ENCODE peak calls at places on chromosomes 3 and 15, in nine cellular contexts. E is effector CD4-positive, alpha-beta T cell; Y is A549; Q is HepG2; X is mesenchymal stem cell; H is substantia nigra; P is amygdala; U is activated T-cell treated with anti-CD3 and anti-CD28 coated beads for 1 hour; M is stimulated activated CD4-positive, alpha-beta T cell treated with anti-CD3 and anti-CD28 coated beads, Interleukin-1b, Interleukin-23, amount 100 ng/mL, for 1 hour. K is an unnamed sample.

GRCh38 chr15:78051622-78052405 is 25.7 kb downstream of the TBC1D2B start:
- DNase-seq in Y (no peak), X (no peak), E (no peak), P (no peak), U (no peak), M (no peak), H (no peak), Q (no peak), K (peak)

GRCh38 chr15:84661001-84661400 is 3.0 kb upstream of the NMB start:
- DNase-seq in U (no peak), Y (no peak), Q (no peak), E (no peak), X (no peak), M (no peak), H (no peak), P (no peak), K (no peak)

GRCh38 chr3:151863611-151864010 is 9.8 kb upstream of the SUCNR1 start:
- DNase-seq in P (no peak), X (no peak), E (no peak), Q (no peak), Y (no peak), M (no peak), H (no peak), U (no peak), K (peak)

GRCh38 chr3:33211444-33211843 is 7.2 kb downstream of the SUSD5 start:
- DNase-seq in Q (no peak), P (no peak), Y (peak), M (no peak), H (no peak), E (no peak), U (no peak), X (peak), K (peak)

GRCh38 chr3:4983739-4984510 is 4.7 kb downstream of the BHLHE40 start:
- DNase-seq in U (peak), E (peak), X (peak), H (no peak), Y (no peak), M (peak), P (no peak), Q (no peak), K (peak)

GRCh38 chr3:69791111-69791510 is 51.8 kb downstream of the MITF start:
- DNase-seq in E (no peak), M (no peak), Y (no peak), X (peak), P (no peak), U (no peak), H (no peak), Q (no peak), K (peak)

GRCh38 chr3:149471991-149472390 is 2.5 kb upstream of the TM4SF4 start:
- DNase-seq in E (no peak), U (no peak), Y (no peak), M (no peak), Q (no peak), P (no peak), H (no peak), X (peak), K (peak)

GRCh38 chr15:49421991-49422390 is 1.1 kb upstream of the FGF7 start:
- DNase-seq in Q (peak), E (no peak), H (no peak), X (peak), P (no peak), U (peak), M (no peak), Y (no peak), K (peak)

GRCh38 chr3:73609655-73610054 is 15.1 kb downstream of the PDZRN3 start:
- DNase-seq in X (no peak), E (no peak), P (no peak), U (no peak), Y (no peak), M (no peak), H (no peak), Q (no peak), K (no peak)

GRCh38 chr3:38585791-38586420 is 63.6 kb downstream of the SCN5A start:
- DNase-seq in M (no peak), X (no peak), H (no peak), E (no peak), Q (no peak), Y (no peak), P (no peak), U (no peak), K (no peak)

GRCh38 chr3:44648564-44649229 is at the start of gene ZNF35:
- DNase-seq in P (peak), H (peak), Y (peak), X (peak), Q (no peak), U (no peak), M (no peak), E (no peak), K (peak)

GRCh38 chr3:109943181-109943580 is 605.8 kb upstream of the DPPA4 start:
- DNase-seq in U (no peak), Y (no peak), M (no peak), E (no peak), X (no peak), P (no peak), H (no peak), Q (no peak), K (no peak)

GRCh38 chr3:24156466-24156865 is 211.4 kb downstream of the NR1D2 start:
- DNase-seq in X (peak), Q (no peak), H (no peak), Y (peak), E (no peak), P (no peak), U (no peak), M (no peak), K (peak)

GRCh38 chr15:91849749-91850161 is 3.8 kb upstream of the SLCO3A1 start:
- DNase-seq in M (no peak), U (no peak), H (no peak), Q (peak), P (no peak), X (peak), Y (peak), E (no peak), K (no peak)

GRCh38 chr15:66390670-66391069 is 4.0 kb downstream of the MAP2K1 start:
- DNase-seq in X (no peak), P (no peak), M (no peak), Y (no peak), H (no peak), Q (no peak), U (no peak), E (no peak), K (no peak)

GRCh38 chr15:66359740-66360139 is 3.3 kb upstream of the TIPIN start:
- DNase-seq in P (no peak), U (no peak), M (no peak), Y (no peak), Q (peak), H (no peak), X (no peak), E (no peak), K (peak)

GRCh38 chr3:80190051-80190450 is 422.3 kb upstream of the ROBO1 start:
- DNase-seq in M (no peak), P (no peak), E (no peak), Y (no peak), U (no peak), H (no peak), X (peak), Q (no peak), K (no peak)

GRCh38 chr15:76996076-76996525 is 1.2 kb downstream of the PSTPIP1 start:
- DNase-seq in Q (no peak), X (no peak), M (no peak), Y (no peak), U (no peak), E (no peak), P (no peak), H (no peak), K (no peak)

GRCh38 chr15:65829150-65829764 is 37.2 kb upstream of the DENND4A start:
- DNase-seq in H (no peak), Q (peak), E (peak), M (no peak), X (peak), U (no peak), P (no peak), Y (peak), K (peak)

GRCh38 chr3:17442332-17443049 is 299.9 kb downstream of the TBC1D5 start:
- DNase-seq in E (no peak), Q (no peak), P (no peak), U (no peak), Y (no peak), X (peak), M (no peak), H (no peak), K (peak)

GRCh38 chr3:172148269-172148668 is 108.9 kb downstream of the FNDC3B start:
- DNase-seq in H (no peak), P (no peak), Q (no peak), U (no peak), X (no peak), Y (no peak), M (no peak), E (no peak), K (no peak)

GRCh38 chr3:179745109-179745508 is 92.3 kb downstream of the USP13 start:
- DNase-seq in U (no peak), Y (no peak), X (no peak), H (no peak), M (no peak), P (no peak), E (no peak), Q (no peak), K (no peak)

GRCh38 chr15:97653896-97654295 is 306.6 kb upstream of the ARRDC4 start:
- DNase-seq in X (no peak), U (no peak), M (no peak), H (no peak), Y (no peak), E (no peak), P (no peak), Q (no peak), K (no peak)

GRCh38 chr3:113096158-113096893 is 105.5 kb downstream of the GTPBP8 start:
- DNase-seq in E (no peak), U (no peak), Y (no peak), H (no peak), Q (no peak), X (no peak), P (no peak), M (no peak), K (peak)

GRCh38 chr15:37824717-37825382 is 109.6 kb upstream of the TMCO5A start:
- DNase-seq in X (peak), H (no peak), U (no peak), Q (peak), M (no peak), Y (peak), E (no peak), P (no peak), K (peak)

GRCh38 chr3:42263354-42264346 is 2.3 kb downstream of the CCK start:
- DNase-seq in E (no peak), Y (no peak), Q (no peak), H (no peak), P (no peak), U (no peak), X (no peak), M (no peak), K (no peak)

GRCh38 chr3:32296251-32297204 is 58.0 kb downstream of the CMTM8 start:
- DNase-seq in X (peak), E (peak), P (peak), H (peak), Y (peak), Q (peak), M (peak), U (peak), K (peak)

GRCh38 chr3:148333091-148333490 is 364.6 kb upstream of the AGTR1 start:
- DNase-seq in E (no peak), H (no peak), X (no peak), P (no peak), Y (no peak), U (no peak), M (no peak), Q (no peak), K (no peak)

GRCh38 chr3:114902691-114903101 is 244.4 kb downstream of the ZBTB20 start:
- DNase-seq in E (no peak), P (no peak), U (no peak), Q (peak), X (peak), Y (no peak), H (no peak), M (no peak), K (peak)

GRCh38 chr15:45384700-45385099 is 6.4 kb upstream of the GATM start:
- DNase-seq in P (no peak), X (no peak), H (no peak), Y (no peak), U (no peak), Q (no peak), M (no peak), E (no peak), K (no peak)

GRCh38 chr15:91104111-91104510 is 4.1 kb downstream of the SV2B start:
- DNase-seq in X (no peak), P (peak), M (no peak), E (no peak), Q (no peak), H (no peak), U (no peak), Y (no peak), K (no peak)

GRCh38 chr3:193869221-193870201 is 266.4 kb upstream of the HES1 start:
- DNase-seq in M (no peak), Q (no peak), P (peak), Y (peak), E (no peak), X (peak), U (no peak), H (no peak), K (peak)

GRCh38 chr3:30452446-30452845 is 154.0 kb upstream of the TGFBR2 start:
- DNase-seq in P (no peak), H (no peak), Y (no peak), U (no peak), Q (no peak), M (no peak), E (no peak), X (no peak), K (no peak)

K was measured in amniotic epithelial cell.